ENCODE peak calls at places on chromosomes 12 and 14, in six cellular contexts. M is right cardiac atrium; S is GM23248; Y is OCI-LY7; F is CD8-positive, alpha-beta memory T cell; B is aorta. L is an unnamed sample.
A peak's percentile ranks its signal among the peaks of the same experiment; 100 is the strongest.

GRCh38 chr12:68800294-68800693 is 7.7 kb upstream of the MDM2 start:
- DNase-seq in S (no peak), B (no peak), M (no peak), F (no peak), Y (no peak), L (no peak)

GRCh38 chr12:87661770-87662402 is 367.3 kb downstream of the C12orf50 start:
- DNase-seq in M (no peak), Y (no peak), S (peak; percentile 21), F (no peak), B (no peak), L (peak; percentile 5)

GRCh38 chr14:57390037-57390805 is at the start of gene NAA30:
- DNase-seq in Y (peak; percentile 96), M (peak; percentile 98), S (peak; percentile 98), B (peak; percentile 96), F (peak; percentile 96), L (peak; percentile 96)

GRCh38 chr12:58463050-58463449 is 457.3 kb downstream of the LRIG3 start:
- DNase-seq in B (no peak), F (no peak), Y (no peak), S (no peak), M (no peak), L (no peak)

GRCh38 chr12:132393991-132394949 is 64.9 kb upstream of the GALNT9 start:
- DNase-seq in F (no peak), Y (no peak), M (peak; percentile 13), S (peak; percentile 48), B (no peak), L (peak; percentile 20)

GRCh38 chr14:85601246-85601645 is 71.3 kb downstream of the FLRT2 start:
- DNase-seq in Y (no peak), B (no peak), F (no peak), S (peak; percentile 20), M (no peak), L (no peak)

GRCh38 chr12:42590324-42590934 is 883 bp upstream of the PRICKLE1 start:
- DNase-seq in M (peak; percentile 75), B (peak; percentile 78), F (no peak), S (peak; percentile 56), Y (peak; percentile 10), L (peak; percentile 34)

GRCh38 chr14:100783630-100784321 is 42.1 kb upstream of the MEG3 start:
- DNase-seq in B (peak; percentile 67), S (no peak), M (no peak), F (no peak), Y (no peak), L (no peak)

GRCh38 chr12:69511870-69512269 is 41.7 kb downstream of the FRS2 start:
- DNase-seq in B (no peak), F (no peak), S (no peak), Y (no peak), M (no peak), L (no peak)

GRCh38 chr14:72781476-72782181 is 112.3 kb downstream of the DPF3 start:
- DNase-seq in S (peak; percentile 83), M (no peak), F (no peak), Y (no peak), B (no peak), L (no peak)

GRCh38 chr12:67811437-67812361 is 163.2 kb downstream of the DYRK2 start:
- DNase-seq in B (no peak), S (peak; percentile 91), F (no peak), Y (no peak), M (no peak), L (no peak)

GRCh38 chr12:42819801-42820200 is 230.3 kb upstream of the PRICKLE1 start:
- DNase-seq in F (no peak), Y (no peak), M (no peak), S (peak; percentile 58), B (no peak), L (no peak)

GRCh38 chr12:34215893-34216285 is 193.6 kb downstream of the ALG10 start:
- DNase-seq in B (no peak), S (no peak), M (no peak), Y (no peak), F (no peak), L (no peak)

GRCh38 chr12:34214011-34214410 is 191.7 kb downstream of the ALG10 start:
- DNase-seq in F (no peak), B (no peak), S (no peak), M (no peak), Y (no peak), L (no peak)

GRCh38 chr12:34217660-34218059 is 195.4 kb downstream of the ALG10 start:
- DNase-seq in B (no peak), M (no peak), S (no peak), Y (no peak), F (no peak), L (no peak)

GRCh38 chr12:34212651-34213050 is 190.4 kb downstream of the ALG10 start:
- DNase-seq in B (no peak), Y (no peak), S (no peak), F (no peak), M (no peak), L (no peak)

DNA sequence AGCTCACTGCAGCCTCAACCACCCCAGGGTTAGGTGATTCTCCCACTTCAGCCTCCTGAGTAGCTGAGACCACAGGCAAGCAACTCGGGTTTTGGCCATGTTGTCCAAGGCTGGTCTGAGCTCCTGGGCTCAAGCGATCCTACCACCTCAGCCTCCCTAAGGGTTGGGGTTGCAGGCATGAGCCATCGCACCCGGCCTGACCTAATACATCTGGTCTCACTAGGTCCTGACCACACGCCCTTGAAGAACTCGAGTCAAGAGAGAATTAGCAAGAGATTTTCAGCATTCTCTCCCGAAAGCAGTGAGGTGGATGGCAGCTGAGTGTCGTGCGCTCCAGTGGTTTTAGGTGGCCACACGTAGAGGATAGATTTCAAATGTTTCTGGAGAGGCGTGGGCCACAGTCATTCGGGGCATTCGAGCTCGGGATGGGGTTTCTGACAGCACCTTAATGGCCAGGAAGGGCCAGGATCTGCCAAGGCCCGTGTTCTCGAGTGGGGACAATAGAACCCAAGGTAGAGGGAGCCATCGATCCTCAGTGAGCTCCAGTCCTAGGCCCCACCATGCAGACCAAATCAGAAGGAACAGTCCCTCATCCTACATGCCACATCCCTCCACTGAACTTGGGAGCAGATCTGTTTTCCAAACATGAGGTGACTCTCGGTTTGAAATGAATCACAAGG is 193.1 kb downstream of the ALG10 start:
- DNase-seq in F (no peak), B (no peak), M (no peak), S (no peak), Y (no peak), L (no peak)
- H3K9me3 ChIP-seq in F (no peaks in the 10 kb centered on the region), B (no peaks in the 10 kb centered on the region), M (no peaks in the 10 kb centered on the region), S (no peaks in the 10 kb centered on the region), Y (no peaks in the 10 kb centered on the region), L (peaks cover 16% of the 10 kb centered on the region)

GRCh38 chr12:34598851-34599529 is 576.7 kb downstream of the ALG10 start:
- DNase-seq in M (no peak), Y (no peak), S (no peak), F (no peak), B (peak; percentile 59), L (no peak)
- H3K9me3 ChIP-seq in M (no peaks in the 10 kb centered on the region), Y (peaks cover 14% of the 10 kb centered on the region), S (no peaks in the 10 kb centered on the region), F (no peaks in the 10 kb centered on the region), B (peaks cover 3% of the 10 kb centered on the region), L (peaks cover 100% of the 10 kb centered on the region)

DNA sequence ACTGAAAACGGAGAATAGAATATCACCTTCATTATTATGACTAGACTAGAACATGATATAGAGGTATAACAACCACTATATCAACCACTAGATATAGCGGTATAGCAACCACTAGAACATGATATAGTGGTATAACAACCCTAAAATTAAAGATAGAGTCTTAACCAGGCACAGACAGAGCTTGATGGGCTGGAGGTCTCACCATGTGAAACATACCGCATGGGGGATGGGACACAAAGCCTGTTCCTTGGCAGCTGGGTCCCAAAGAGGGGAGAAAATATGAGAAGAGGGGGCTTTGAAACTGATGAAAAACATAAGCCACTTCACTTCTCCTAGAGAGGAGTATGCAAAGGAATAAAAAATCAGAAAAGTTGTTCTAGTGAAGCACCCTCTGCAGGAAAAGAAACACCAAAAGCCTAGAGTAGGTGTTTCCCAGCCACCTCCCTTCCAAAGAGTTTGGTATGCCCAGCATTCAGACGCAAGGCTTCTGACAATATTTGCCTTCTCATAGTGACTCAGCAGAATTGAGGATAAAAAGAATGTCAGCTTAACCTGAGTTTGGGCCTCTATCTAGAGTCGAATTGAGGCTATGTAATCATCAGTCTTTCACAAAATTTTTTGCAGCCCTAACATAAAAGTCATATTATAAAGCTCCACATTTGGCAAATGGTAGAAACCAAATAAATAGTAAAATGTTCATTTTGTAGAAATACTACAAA is 316.4 kb downstream of the NOVA1 start:
- DNase-seq in Y (no peak), F (no peak), S (peak; percentile 86), M (no peak), B (no peak), L (no peak)
- H3K9me3 ChIP-seq in Y (no peaks in the 10 kb centered on the region), F (no peaks in the 10 kb centered on the region), S (no peaks in the 10 kb centered on the region), M (no peaks in the 10 kb centered on the region), B (no peaks in the 10 kb centered on the region), L (no peaks in the 10 kb centered on the region)

DNA sequence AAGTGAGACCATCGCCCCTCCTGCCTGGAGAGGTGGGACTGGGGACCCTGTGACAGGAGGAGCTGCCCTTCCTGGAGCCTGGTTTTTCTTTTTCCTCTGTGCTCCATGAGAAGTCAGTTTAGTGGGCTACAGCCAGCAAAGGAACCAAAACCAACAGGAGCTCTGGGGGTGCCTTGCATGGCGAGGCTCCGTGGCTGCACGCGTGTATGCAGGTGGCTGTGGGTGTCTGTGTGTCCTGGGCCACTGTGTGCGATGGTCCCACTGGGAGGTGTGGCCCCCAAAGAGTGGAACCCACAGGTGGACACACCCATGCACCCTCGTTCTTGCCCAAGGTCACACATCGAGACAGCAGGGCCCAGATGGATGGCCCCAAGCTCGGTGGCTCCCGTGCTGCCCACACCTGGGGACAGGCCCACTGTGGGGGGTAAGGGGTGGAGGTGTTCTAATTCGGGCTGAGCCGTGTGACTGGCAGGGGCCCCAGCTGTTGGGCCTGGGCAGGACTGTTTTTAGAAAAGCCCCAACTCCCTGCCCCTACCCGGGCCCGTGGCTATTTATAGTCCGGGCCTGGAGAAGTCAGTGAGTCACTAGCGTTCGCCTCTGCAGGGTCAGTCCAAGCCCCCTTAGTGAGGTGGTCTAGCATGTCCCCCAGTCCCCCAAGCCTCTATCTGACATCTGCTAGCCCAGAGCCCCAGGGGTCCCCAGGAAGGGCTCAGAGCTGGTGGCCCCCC is 2.2 kb upstream of the ADSS1 start:
- DNase-seq in S (peak; percentile 27), M (peak; percentile 81), F (no peak), Y (no peak), B (peak; percentile 87), L (no peak)
- H3K9me3 ChIP-seq in S (no peaks in the 10 kb centered on the region), M (no peaks in the 10 kb centered on the region), F (no peaks in the 10 kb centered on the region), Y (no peaks in the 10 kb centered on the region), B (no peaks in the 10 kb centered on the region), L (no peaks in the 10 kb centered on the region)

DNA sequence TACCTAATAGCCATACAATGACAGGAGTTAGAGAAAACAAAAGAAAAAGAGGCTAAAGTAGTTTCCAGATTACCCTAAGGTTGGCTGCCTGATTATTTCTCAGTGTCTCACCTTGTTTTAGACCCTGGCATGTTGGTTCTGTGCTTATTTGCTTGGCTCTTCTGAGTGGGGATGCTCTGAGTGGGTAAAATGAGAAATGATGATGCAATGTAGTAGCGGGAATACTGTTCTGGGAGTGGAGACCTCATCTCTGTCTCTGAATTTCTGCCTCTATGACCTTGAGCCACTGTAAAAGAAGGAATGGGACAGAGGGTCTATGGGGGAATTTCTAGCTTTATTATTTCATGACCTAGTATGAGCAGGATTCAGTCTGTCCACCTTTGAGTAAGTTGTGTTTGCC is 427.8 kb upstream of the STXBP6 start:
- DNase-seq in S (no peak), Y (no peak), B (no peak), F (no peak), M (no peak), L (no peak)
- H3K9me3 ChIP-seq in S (no peaks in the 10 kb centered on the region), Y (no peaks in the 10 kb centered on the region), B (no peaks in the 10 kb centered on the region), F (no peaks in the 10 kb centered on the region), M (no peaks in the 10 kb centered on the region), L (no peaks in the 10 kb centered on the region)

DNA sequence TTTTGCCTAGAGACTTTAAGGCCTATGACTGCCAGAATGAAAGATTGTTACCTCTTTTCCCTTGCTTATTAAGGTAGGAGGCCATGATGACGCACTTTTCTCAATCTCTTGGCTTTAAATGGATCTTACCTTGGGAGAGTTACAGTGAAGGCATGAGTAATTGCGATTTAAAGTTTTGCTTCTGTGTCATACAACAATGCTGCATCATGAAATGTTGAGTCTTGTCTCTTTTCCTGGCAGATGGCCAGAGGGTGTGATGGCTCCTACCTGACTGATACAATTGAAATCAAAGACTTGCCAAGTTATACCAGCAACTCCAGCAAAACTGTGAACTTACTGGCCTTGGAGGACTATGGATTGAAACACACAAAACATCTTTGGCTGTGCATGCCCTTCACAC is 17.2 kb upstream of the LRRK2 start:
- DNase-seq in S (no peak), Y (no peak), B (no peak), M (no peak), F (no peak), L (no peak)
- H3K9me3 ChIP-seq in S (no peaks in the 10 kb centered on the region), Y (peaks cover 12% of the 10 kb centered on the region), B (no peaks in the 10 kb centered on the region), M (no peaks in the 10 kb centered on the region), F (no peaks in the 10 kb centered on the region), L (peaks cover under 1% of the 10 kb centered on the region)

L was measured in mucosa of descending colon.